ENCODE peak calls at places on chromosomes 1 and 21, in seven cellular contexts. One of them, this sample, is unnamed.

GRCh38 chr1:21579788-21580187 is 70.6 kb downstream of the ALPL start:
- DNase-seq in neuronal stem cell: no peak
- DNase-seq in body of pancreas: no peak
- DNase-seq in uterus: no peak
- DNase-seq in left lung: no peak
- DNase-seq in GM23248: no peak
- DNase-seq in Panc1: no peak
- DNase-seq in this sample: no peak

GRCh38 chr1:99217599-99217998 is 46.7 kb upstream of the PLPPR4 start:
- DNase-seq in body of pancreas: no peak
- DNase-seq in Panc1: no peak
- DNase-seq in GM23248: no peak
- DNase-seq in left lung: no peak
- DNase-seq in uterus: no peak
- DNase-seq in neuronal stem cell: no peak
- DNase-seq in this sample: no peak

GRCh38 chr1:241274693-241275092 is 82.3 kb downstream of the RGS7 start:
- DNase-seq in GM23248: no peak
- DNase-seq in left lung: no peak
- DNase-seq in uterus: no peak
- DNase-seq in Panc1: no peak
- DNase-seq in body of pancreas: no peak
- DNase-seq in neuronal stem cell: no peak
- DNase-seq in this sample: no peak

GRCh38 chr1:22296701-22297591 is 154.0 kb upstream of the WNT4 start:
- DNase-seq in uterus: no peak
- DNase-seq in neuronal stem cell: no peak
- DNase-seq in GM23248: peak; percentile 25
- DNase-seq in body of pancreas: no peak
- DNase-seq in left lung: no peak
- DNase-seq in Panc1: no peak
- DNase-seq in this sample: no peak

GRCh38 chr1:9494936-9495758 is 44.1 kb upstream of the SLC25A33 start:
- DNase-seq in neuronal stem cell: peak; percentile 68
- DNase-seq in uterus: peak; percentile 25
- DNase-seq in GM23248: peak; percentile 67
- DNase-seq in body of pancreas: peak; percentile 68
- DNase-seq in left lung: peak; percentile 51
- DNase-seq in Panc1: no peak
- DNase-seq in this sample: peak; percentile 51

GRCh38 chr1:67201891-67202290 is 35.6 kb downstream of the IL23R start:
- DNase-seq in left lung: no peak
- DNase-seq in uterus: no peak
- DNase-seq in Panc1: no peak
- DNase-seq in GM23248: peak; percentile 30
- DNase-seq in body of pancreas: no peak
- DNase-seq in neuronal stem cell: no peak
- DNase-seq in this sample: no peak

GRCh38 chr1:173128737-173129136 is 78.0 kb upstream of the TNFSF18 start:
- DNase-seq in Panc1: no peak
- DNase-seq in left lung: no peak
- DNase-seq in GM23248: no peak
- DNase-seq in uterus: no peak
- DNase-seq in body of pancreas: no peak
- DNase-seq in neuronal stem cell: no peak
- DNase-seq in this sample: no peak

GRCh38 chr1:111880866-111881837 is 108.3 kb downstream of the KCND3 start:
- DNase-seq in neuronal stem cell: no peak
- DNase-seq in Panc1: no peak
- DNase-seq in GM23248: no peak
- DNase-seq in body of pancreas: no peak
- DNase-seq in uterus: no peak
- DNase-seq in left lung: no peak
- DNase-seq in this sample: no peak

GRCh38 chr1:241985787-241986186 is 13.1 kb downstream of the MAP1LC3C start:
- DNase-seq in uterus: no peak
- DNase-seq in neuronal stem cell: peak; percentile 33
- DNase-seq in left lung: no peak
- DNase-seq in body of pancreas: peak; percentile 45
- DNase-seq in GM23248: peak; percentile 73
- DNase-seq in Panc1: no peak
- DNase-seq in this sample: no peak

GRCh38 chr1:240801445-240801844 is 189.5 kb upstream of the GREM2 start:
- DNase-seq in uterus: no peak
- DNase-seq in neuronal stem cell: no peak
- DNase-seq in Panc1: no peak
- DNase-seq in body of pancreas: no peak
- DNase-seq in GM23248: peak; percentile 29
- DNase-seq in left lung: no peak
- DNase-seq in this sample: no peak

GRCh38 chr1:37795340-37796110 is 1.9 kb downstream of the MANEAL start:
- DNase-seq in neuronal stem cell: peak; percentile 67
- DNase-seq in left lung: peak; percentile 57
- DNase-seq in Panc1: no peak
- DNase-seq in uterus: no peak
- DNase-seq in GM23248: peak; percentile 62
- DNase-seq in body of pancreas: peak; percentile 69
- DNase-seq in this sample: peak; percentile 55

GRCh38 chr1:152525080-152525641 is 10.9 kb downstream of the CRCT1 start:
- DNase-seq in GM23248: no peak
- DNase-seq in body of pancreas: no peak
- DNase-seq in left lung: no peak
- DNase-seq in Panc1: no peak
- DNase-seq in neuronal stem cell: no peak
- DNase-seq in uterus: no peak
- DNase-seq in this sample: no peak

GRCh38 chr1:77014396-77014795 is 147.1 kb downstream of the ST6GALNAC5 start:
- DNase-seq in left lung: no peak
- DNase-seq in Panc1: no peak
- DNase-seq in uterus: no peak
- DNase-seq in neuronal stem cell: no peak
- DNase-seq in GM23248: no peak
- DNase-seq in body of pancreas: no peak
- DNase-seq in this sample: no peak

GRCh38 chr1:201528631-201529260 is 10.2 kb upstream of the NAV1 start:
- DNase-seq in left lung: no peak
- DNase-seq in neuronal stem cell: no peak
- DNase-seq in Panc1: no peak
- DNase-seq in body of pancreas: no peak
- DNase-seq in GM23248: peak; percentile 61
- DNase-seq in uterus: no peak
- DNase-seq in this sample: no peak

GRCh38 chr1:25748531-25749205 is 51.3 kb upstream of the SELENON start:
- DNase-seq in neuronal stem cell: no peak
- DNase-seq in uterus: no peak
- DNase-seq in left lung: no peak
- DNase-seq in body of pancreas: no peak
- DNase-seq in GM23248: no peak
- DNase-seq in Panc1: no peak
- DNase-seq in this sample: peak; percentile 93

GRCh38 chr1:243638186-243638585 is 211.9 kb downstream of the AKT3 start:
- DNase-seq in body of pancreas: no peak
- DNase-seq in neuronal stem cell: no peak
- DNase-seq in uterus: no peak
- DNase-seq in GM23248: no peak
- DNase-seq in left lung: no peak
- DNase-seq in Panc1: no peak
- DNase-seq in this sample: no peak

GRCh38 chr1:113123737-113124136 is 50.7 kb downstream of the LRIG2 start:
- DNase-seq in neuronal stem cell: no peak
- DNase-seq in left lung: no peak
- DNase-seq in body of pancreas: no peak
- DNase-seq in Panc1: no peak
- DNase-seq in GM23248: peak; percentile 54
- DNase-seq in uterus: no peak
- DNase-seq in this sample: no peak

GRCh38 chr1:183471748-183472487 is 381 bp upstream of the SMG7 start:
- DNase-seq in uterus: peak; percentile 99
- DNase-seq in left lung: peak; percentile 98
- DNase-seq in body of pancreas: peak; percentile 96
- DNase-seq in neuronal stem cell: peak; percentile 99
- DNase-seq in GM23248: peak; percentile 96
- DNase-seq in Panc1: peak; percentile 90
- DNase-seq in this sample: peak; percentile 99

GRCh38 chr1:183470147-183470960 is 1.9 kb upstream of the SMG7 start:
- DNase-seq in GM23248: peak; percentile 92
- DNase-seq in neuronal stem cell: peak; percentile 54
- DNase-seq in left lung: peak; percentile 90
- DNase-seq in uterus: peak; percentile 81
- DNase-seq in Panc1: peak; percentile 53
- DNase-seq in body of pancreas: peak; percentile 86
- DNase-seq in this sample: peak; percentile 91

GRCh38 chr1:183472488-183473285 is at the start of gene SMG7:
- DNase-seq in uterus: peak; percentile 44
- DNase-seq in neuronal stem cell: no peak
- DNase-seq in Panc1: no peak
- DNase-seq in left lung: peak; percentile 67
- DNase-seq in GM23248: peak; percentile 70
- DNase-seq in body of pancreas: no peak
- DNase-seq in this sample: no peak

GRCh38 chr1:183470961-183471747 is 1.1 kb upstream of the SMG7 start:
- DNase-seq in neuronal stem cell: no peak
- DNase-seq in body of pancreas: peak; percentile 73
- DNase-seq in GM23248: peak; percentile 91
- DNase-seq in Panc1: peak; percentile 73
- DNase-seq in uterus: peak; percentile 64
- DNase-seq in left lung: peak; percentile 86
- DNase-seq in this sample: peak; percentile 84

GRCh38 chr1:183473286-183473536 is 912 bp downstream of the SMG7 start:
- DNase-seq in body of pancreas: no peak
- DNase-seq in uterus: no peak
- DNase-seq in GM23248: no peak
- DNase-seq in neuronal stem cell: no peak
- DNase-seq in Panc1: no peak
- DNase-seq in left lung: no peak
- DNase-seq in this sample: no peak
- H3K27ac ChIP-seq in body of pancreas: no peak overlapping the region
- H3K27ac ChIP-seq in uterus: peak overlapping the region; percentile 97
- H3K27ac ChIP-seq in GM23248: peak overlapping the region; percentile 99
- H3K27ac ChIP-seq in neuronal stem cell: no peak overlapping the region
- H3K27ac ChIP-seq in Panc1: peak overlapping the region; percentile 85
- H3K27ac ChIP-seq in left lung: peak overlapping the region; percentile 99
- H3K27ac ChIP-seq in this sample: no peak overlapping the region

GRCh38 chr1:184022651-184023050 is 14.9 kb downstream of the COLGALT2 start:
- DNase-seq in GM23248: no peak
- DNase-seq in Panc1: no peak
- DNase-seq in left lung: no peak
- DNase-seq in neuronal stem cell: no peak
- DNase-seq in uterus: peak; percentile 31
- DNase-seq in body of pancreas: peak; percentile 64
- DNase-seq in this sample: no peak

GRCh38 chr1:184020855-184021254 is 16.7 kb downstream of the COLGALT2 start:
- DNase-seq in neuronal stem cell: no peak
- DNase-seq in left lung: no peak
- DNase-seq in body of pancreas: no peak
- DNase-seq in Panc1: no peak
- DNase-seq in uterus: no peak
- DNase-seq in GM23248: no peak
- DNase-seq in this sample: peak; percentile 28

GRCh38 chr1:184021666-184022198 is 15.8 kb downstream of the COLGALT2 start:
- DNase-seq in neuronal stem cell: no peak
- DNase-seq in uterus: no peak
- DNase-seq in body of pancreas: no peak
- DNase-seq in GM23248: no peak
- DNase-seq in Panc1: no peak
- DNase-seq in left lung: no peak
- DNase-seq in this sample: peak; percentile 29

GRCh38 chr1:184025242-184025675 is 12.3 kb downstream of the COLGALT2 start:
- DNase-seq in body of pancreas: peak; percentile 17
- DNase-seq in uterus: no peak
- DNase-seq in left lung: no peak
- DNase-seq in Panc1: no peak
- DNase-seq in neuronal stem cell: no peak
- DNase-seq in GM23248: peak; percentile 94
- DNase-seq in this sample: no peak

GRCh38 chr1:184023133-184023532 is 14.4 kb downstream of the COLGALT2 start:
- DNase-seq in left lung: no peak
- DNase-seq in Panc1: no peak
- DNase-seq in GM23248: no peak
- DNase-seq in neuronal stem cell: no peak
- DNase-seq in body of pancreas: no peak
- DNase-seq in uterus: no peak
- DNase-seq in this sample: no peak
- H3K27ac ChIP-seq in left lung: no peak overlapping the region
- H3K27ac ChIP-seq in Panc1: no peak overlapping the region
- H3K27ac ChIP-seq in GM23248: no peak overlapping the region
- H3K27ac ChIP-seq in neuronal stem cell: no peak overlapping the region
- H3K27ac ChIP-seq in body of pancreas: no peak overlapping the region
- H3K27ac ChIP-seq in uterus: peak overlapping the region; percentile 27
- H3K27ac ChIP-seq in this sample: no peak overlapping the region

GRCh38 chr21:34076835-34077234 is 3.5 kb downstream of the MRPS6 start:
- DNase-seq in GM23248: no peak
- DNase-seq in neuronal stem cell: no peak
- DNase-seq in Panc1: no peak
- DNase-seq in left lung: no peak
- DNase-seq in uterus: no peak
- DNase-seq in body of pancreas: no peak
- DNase-seq in this sample: peak; percentile 10
- H3K27ac ChIP-seq in GM23248: no peak overlapping the region
- H3K27ac ChIP-seq in neuronal stem cell: no peak overlapping the region
- H3K27ac ChIP-seq in Panc1: peak overlapping the region; percentile 69
- H3K27ac ChIP-seq in left lung: no peak overlapping the region
- H3K27ac ChIP-seq in uterus: no peak overlapping the region
- H3K27ac ChIP-seq in body of pancreas: no peak overlapping the region
- H3K27ac ChIP-seq in this sample: peak overlapping the region; percentile 86

GRCh38 chr21:42228709-42229220 is 9.8 kb downstream of the ABCG1 start:
- DNase-seq in uterus: no peak
- DNase-seq in left lung: no peak
- DNase-seq in neuronal stem cell: no peak
- DNase-seq in body of pancreas: no peak
- DNase-seq in Panc1: no peak
- DNase-seq in GM23248: no peak
- DNase-seq in this sample: no peak

GRCh38 chr21:42231761-42232160 is 12.8 kb downstream of the ABCG1 start:
- DNase-seq in left lung: no peak
- DNase-seq in GM23248: no peak
- DNase-seq in neuronal stem cell: no peak
- DNase-seq in uterus: no peak
- DNase-seq in Panc1: no peak
- DNase-seq in body of pancreas: no peak
- DNase-seq in this sample: no peak

GRCh38 chr21:42232176-42232825 is 13.4 kb downstream of the ABCG1 start:
- DNase-seq in GM23248: no peak
- DNase-seq in neuronal stem cell: no peak
- DNase-seq in body of pancreas: no peak
- DNase-seq in left lung: no peak
- DNase-seq in Panc1: no peak
- DNase-seq in uterus: no peak
- DNase-seq in this sample: no peak

GRCh38 chr21:42229676-42230075 is 10.7 kb downstream of the ABCG1 start:
- DNase-seq in GM23248: no peak
- DNase-seq in uterus: no peak
- DNase-seq in left lung: no peak
- DNase-seq in body of pancreas: no peak
- DNase-seq in neuronal stem cell: no peak
- DNase-seq in Panc1: no peak
- DNase-seq in this sample: no peak

DNA sequence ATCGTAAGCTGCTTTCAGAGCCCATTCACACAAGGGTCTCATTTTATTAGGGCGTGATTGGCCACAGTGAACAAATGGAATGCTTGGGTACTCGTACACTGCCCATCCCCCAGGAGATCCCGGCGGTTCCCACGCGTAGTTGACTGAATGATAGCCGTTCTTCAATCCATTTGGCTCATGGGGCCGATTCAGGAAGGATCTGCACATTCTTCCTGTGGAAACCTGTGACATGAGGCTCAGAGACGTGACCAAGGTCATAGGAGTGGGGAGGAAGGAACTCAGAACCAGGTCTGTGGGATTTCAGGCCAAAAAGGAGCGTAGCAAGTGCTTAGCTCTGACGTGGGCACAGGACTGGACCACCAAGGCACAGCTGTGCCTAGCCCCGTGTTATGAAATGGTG is 11.7 kb downstream of the ABCG1 start:
- DNase-seq in Panc1: no peak
- DNase-seq in uterus: no peak
- DNase-seq in body of pancreas: no peak
- DNase-seq in GM23248: no peak
- DNase-seq in neuronal stem cell: no peak
- DNase-seq in left lung: no peak
- DNase-seq in this sample: no peak
- H3K27ac ChIP-seq in Panc1: no peak overlapping the region
- H3K27ac ChIP-seq in uterus: no peak overlapping the region
- H3K27ac ChIP-seq in body of pancreas: no peak overlapping the region
- H3K27ac ChIP-seq in GM23248: no peak overlapping the region
- H3K27ac ChIP-seq in neuronal stem cell: no peak overlapping the region
- H3K27ac ChIP-seq in left lung: peak overlapping the region; percentile 25
- H3K27ac ChIP-seq in this sample: no peak overlapping the region

This sample was measured in thyroid gland.